ENCODE peak calls at places on chromosomes 5 and 9, in seven cellular contexts. L, Z, N, Q, J, X and K are unnamed samples.

GRCh38 chr5:59540366-59540765 is 353.2 kb downstream of the PDE4D start:
- DNase-seq in N (no peak), L (no peak), J (no peak), X (no peak), Q (no peak), Z (no peak), K (no peak)

GRCh38 chr5:86155763-86156162 is 462.0 kb upstream of the COX7C start:
- DNase-seq in Z (no peak), J (no peak), L (no peak), N (no peak), Q (no peak), X (no peak), K (no peak)

GRCh38 chr9:134735441-134736175 is 94.0 kb downstream of the COL5A1 start:
- DNase-seq in X (no peak), N (peak), L (no peak), Z (no peak), Q (no peak), J (no peak), K (no peak)

GRCh38 chr5:13695076-13695712 is 249.3 kb downstream of the DNAH5 start:
- DNase-seq in X (no peak), N (no peak), J (peak), Z (no peak), L (no peak), Q (no peak), K (peak)

GRCh38 chr9:83355729-83356128 is 182.5 kb downstream of the FRMD3 start:
- DNase-seq in Z (no peak), X (no peak), L (no peak), Q (no peak), N (peak), J (no peak), K (no peak)

GRCh38 chr9:134488251-134488900 is 153.2 kb upstream of the COL5A1 start:
- DNase-seq in L (no peak), X (no peak), J (no peak), Q (no peak), Z (peak), N (peak), K (no peak)

GRCh38 chr9:95098391-95098921 is 219.1 kb downstream of the FANCC start:
- DNase-seq in Q (no peak), N (no peak), J (no peak), X (no peak), L (no peak), Z (no peak), K (no peak)

GRCh38 chr5:88889165-88890069 is 6.4 kb upstream of the MEF2C start:
- DNase-seq in Q (no peak), L (peak), N (peak), X (no peak), J (peak), Z (no peak), K (no peak)

GRCh38 chr5:55847837-55848236 is 3.3 kb upstream of the IL31RA start:
- DNase-seq in Z (no peak), J (no peak), Q (no peak), X (no peak), N (no peak), L (peak), K (no peak)

GRCh38 chr5:39702928-39703327 is 278.1 kb upstream of the DAB2 start:
- DNase-seq in Z (no peak), N (no peak), X (no peak), L (peak), Q (no peak), J (no peak), K (no peak)

GRCh38 chr5:138831703-138832102 is 43.4 kb downstream of the LRRTM2 start:
- DNase-seq in Q (no peak), X (no peak), Z (no peak), L (peak), J (no peak), N (no peak), K (no peak)

GRCh38 chr9:16794871-16795639 is 75.4 kb downstream of the BNC2 start:
- DNase-seq in Z (peak), L (peak), J (peak), Q (no peak), N (peak), X (no peak), K (no peak)

GRCh38 chr5:73388371-73388684 is 60.2 kb downstream of the FOXD1 start:
- DNase-seq in L (peak), Z (no peak), N (no peak), J (no peak), Q (no peak), X (no peak), K (peak)

GRCh38 chr5:38607930-38608545 is 51.6 kb upstream of the LIFR start:
- DNase-seq in Z (peak), X (no peak), Q (no peak), L (peak), J (no peak), N (no peak), K (no peak)

GRCh38 chr9:131621551-131622321 is 76.4 kb downstream of the PRRT1B start:
- DNase-seq in N (no peak), X (peak), Q (no peak), J (no peak), Z (no peak), L (no peak), K (no peak)

GRCh38 chr9:69768101-69768500 is 8.3 kb upstream of the PTAR1 start:
- DNase-seq in N (no peak), Z (no peak), X (no peak), Q (no peak), J (no peak), L (no peak), K (no peak)

GRCh38 chr5:90983148-90983547 is 400.0 kb downstream of the ARRDC3 start:
- DNase-seq in X (no peak), N (peak), Q (no peak), J (peak), L (peak), Z (peak), K (peak)

GRCh38 chr9:125700791-125701190 is 6.2 kb downstream of the MAPKAP1 start:
- DNase-seq in J (no peak), Z (no peak), L (peak), N (no peak), Q (peak), X (no peak), K (peak)

GRCh38 chr5:56446728-56447127 is 213.6 kb upstream of the ANKRD55 start:
- DNase-seq in Z (no peak), Q (no peak), N (no peak), L (no peak), X (no peak), J (no peak), K (no peak)

GRCh38 chr5:149140197-149141002 is 893 bp upstream of the ABLIM3 start:
- DNase-seq in X (no peak), L (no peak), J (no peak), Z (no peak), Q (no peak), N (no peak), K (peak)

GRCh38 chr9:1962588-1963134 is 52.5 kb upstream of the SMARCA2 start:
- DNase-seq in Q (no peak), X (no peak), L (no peak), N (no peak), Z (no peak), J (no peak), K (no peak)

GRCh38 chr9:133956520-133957076 is 35.5 kb downstream of the VAV2 start:
- DNase-seq in L (peak), X (no peak), Z (no peak), Q (no peak), J (peak), N (peak), K (no peak)

GRCh38 chr5:18772475-18772874 is 1138.2 kb downstream of the TAF11L14 start:
- DNase-seq in Q (no peak), J (no peak), X (no peak), L (peak), Z (no peak), N (no peak), K (peak)

GRCh38 chr5:87243161-87243877 is 24.4 kb upstream of the RASA1 start:
- DNase-seq in X (no peak), J (peak), N (no peak), Q (no peak), Z (peak), L (peak), K (peak)

GRCh38 chr5:102807878-102808502 is 52.9 kb downstream of the PAM start:
- DNase-seq in J (no peak), N (no peak), Z (peak), L (peak), Q (no peak), X (no peak), K (peak)

GRCh38 chr9:137130176-137130755 is 8.7 kb upstream of the GRIN1 start:
- DNase-seq in L (no peak), Z (no peak), N (no peak), J (no peak), X (no peak), Q (no peak), K (no peak)

GRCh38 chr9:134297581-134297980 is 28.7 kb upstream of the RXRA start:
- DNase-seq in Q (no peak), L (no peak), J (no peak), Z (no peak), N (peak), X (no peak), K (no peak)

GRCh38 chr5:93622240-93622885 is 39.3 kb downstream of the NR2F1 start:
- DNase-seq in Q (no peak), Z (peak), X (peak), L (peak), J (peak), N (no peak), K (peak)

GRCh38 chr9:125189011-125189360 is 617 bp downstream of the PPP6C start:
- DNase-seq in L (no peak), Q (no peak), N (no peak), Z (no peak), J (peak), X (peak), K (no peak)

GRCh38 chr9:127567119-127567897 is 44.8 kb upstream of the STXBP1 start:
- DNase-seq in J (no peak), Q (no peak), N (peak), L (peak), Z (no peak), X (no peak), K (peak)

GRCh38 chr5:119321569-119322311 is 34.1 kb upstream of the TNFAIP8 start:
- DNase-seq in L (no peak), J (no peak), Q (no peak), N (no peak), X (no peak), Z (no peak), K (no peak)

GRCh38 chr9:122122468-122122867 is 29.4 kb upstream of the TTLL11 start:
- DNase-seq in J (no peak), X (no peak), Q (no peak), N (no peak), Z (no peak), L (no peak), K (no peak)

GRCh38 chr5:56319281-56320242 is 86.4 kb upstream of the ANKRD55 start:
- DNase-seq in Z (no peak), X (no peak), J (no peak), N (peak), L (peak), Q (no peak), K (no peak)

GRCh38 chr5:167096816-167097215 is 1194.6 kb upstream of the WWC1 start:
- DNase-seq in J (peak), L (peak), Q (no peak), Z (no peak), N (no peak), X (no peak), K (no peak)

GRCh38 chr9:132042324-132042723 is 37.3 kb downstream of the MED27 start:
- DNase-seq in X (no peak), N (no peak), Z (peak), L (peak), Q (no peak), J (peak), K (peak)